ENCODE peak calls at places on chromosomes 5 and 9, in eight cellular contexts. M is SK-N-SH, C is GM23248, V is PC-3, Y is MM.1S, R is HCT116, K is endodermal cell, O is astrocyte. B is an unnamed sample.

GRCh38 chr5:127010362-127010761 is 20.0 kb downstream of the MARCHF3 start:
- DNase-seq in M (no peak), C (peak; percentile 63), V (no peak), Y (no peak), R (no peak), K (no peak), O (peak; percentile 47), B (no peak)

GRCh38 chr9:130886981-130887380 is 9.6 kb downstream of the QRFP start:
- DNase-seq in M (peak; percentile 9), C (no peak), V (no peak), Y (no peak), R (no peak), K (no peak), O (no peak), B (no peak)

GRCh38 chr5:57033503-57033902 is 81.6 kb upstream of the MIER3 start:
- DNase-seq in M (no peak), C (no peak), V (no peak), Y (no peak), R (no peak), K (no peak), O (no peak), B (no peak)

GRCh38 chr9:95615246-95615645 is 98.5 kb upstream of the PTCH1 start:
- DNase-seq in M (no peak), C (no peak), V (no peak), Y (no peak), R (no peak), K (no peak), O (no peak), B (no peak)

GRCh38 chr9:72454871-72455471 is 66.4 kb upstream of the TMC1 start:
- DNase-seq in M (no peak), C (no peak), V (no peak), Y (no peak), R (no peak), K (no peak), O (no peak), B (peak; percentile 46)

GRCh38 chr5:52817818-52818217 is 30.1 kb downstream of the ITGA1 start:
- DNase-seq in M (no peak), C (no peak), V (no peak), Y (no peak), R (no peak), K (no peak), O (no peak), B (no peak)

GRCh38 chr9:105957830-105958229 is 263.5 kb downstream of the TMEM38B start:
- DNase-seq in M (no peak), C (no peak), V (peak; percentile 23), Y (no peak), R (no peak), K (peak; percentile 65), O (no peak), B (no peak)

GRCh38 chr9:93674580-93675335 is 98.4 kb downstream of the PHF2 start:
- DNase-seq in M (peak; percentile 9), C (no peak), V (no peak), Y (no peak), R (no peak), K (peak; percentile 32), O (no peak), B (no peak)

GRCh38 chr5:535781-536698 is 11.8 kb upstream of the SLC9A3 start:
- DNase-seq in M (no peak), C (no peak), V (no peak), Y (no peak), R (no peak), K (no peak), O (no peak), B (no peak)

GRCh38 chr9:93096811-93097382 is 880 bp downstream of the CARD19 start:
- DNase-seq in M (no peak), C (peak; percentile 27), V (no peak), Y (peak; percentile 10), R (no peak), K (no peak), O (no peak), B (peak; percentile 12)

GRCh38 chr5:78624011-78624541 is 24.5 kb downstream of the LHFPL2 start:
- DNase-seq in M (peak; percentile 71), C (no peak), V (no peak), Y (no peak), R (no peak), K (peak; percentile 43), O (peak; percentile 37), B (no peak)

GRCh38 chr9:90815183-90815943 is 13.7 kb downstream of the SYK start:
- DNase-seq in M (no peak), C (no peak), V (no peak), Y (no peak), R (no peak), K (no peak), O (no peak), B (no peak)

GRCh38 chr5:58745350-58745749 is 162.5 kb downstream of the RAB3C start:
- DNase-seq in M (no peak), C (no peak), V (no peak), Y (no peak), R (no peak), K (no peak), O (no peak), B (no peak)

GRCh38 chr5:15587941-15588340 is 88.0 kb downstream of the FBXL7 start:
- DNase-seq in M (no peak), C (peak; percentile 29), V (no peak), Y (no peak), R (no peak), K (no peak), O (peak; percentile 31), B (peak; percentile 83)

GRCh38 chr9:121550569-121551512 is 51.2 kb upstream of the GGTA1 start:
- DNase-seq in M (peak; percentile 92), C (peak; percentile 67), V (peak; percentile 77), Y (peak; percentile 58), R (peak; percentile 40), K (peak; percentile 98), O (no peak), B (peak; percentile 88)

GRCh38 chr5:96199713-96200183 is 233.3 kb downstream of the PCSK1 start:
- DNase-seq in M (no peak), C (no peak), V (no peak), Y (no peak), R (no peak), K (no peak), O (no peak), B (no peak)

GRCh38 chr5:14011089-14012004 is 66.9 kb upstream of the DNAH5 start:
- DNase-seq in M (peak; percentile 93), C (peak; percentile 98), V (peak; percentile 95), Y (peak; percentile 90), R (peak; percentile 52), K (peak; percentile 97), O (peak; percentile 72), B (peak; percentile 96)

GRCh38 chr5:130571076-130571475 is 594.0 kb downstream of the HINT1 start:
- DNase-seq in M (no peak), C (no peak), V (peak; percentile 7), Y (no peak), R (no peak), K (no peak), O (no peak), B (peak; percentile 83)

GRCh38 chr9:79644601-79645000 is 72.8 kb downstream of the TLE4 start:
- DNase-seq in M (no peak), C (peak; percentile 44), V (no peak), Y (no peak), R (no peak), K (no peak), O (no peak), B (no peak)

GRCh38 chr5:59293700-59294099 is 599.8 kb downstream of the PDE4D start:
- DNase-seq in M (no peak), C (no peak), V (no peak), Y (no peak), R (no peak), K (no peak), O (peak; percentile 18), B (no peak)

DNA sequence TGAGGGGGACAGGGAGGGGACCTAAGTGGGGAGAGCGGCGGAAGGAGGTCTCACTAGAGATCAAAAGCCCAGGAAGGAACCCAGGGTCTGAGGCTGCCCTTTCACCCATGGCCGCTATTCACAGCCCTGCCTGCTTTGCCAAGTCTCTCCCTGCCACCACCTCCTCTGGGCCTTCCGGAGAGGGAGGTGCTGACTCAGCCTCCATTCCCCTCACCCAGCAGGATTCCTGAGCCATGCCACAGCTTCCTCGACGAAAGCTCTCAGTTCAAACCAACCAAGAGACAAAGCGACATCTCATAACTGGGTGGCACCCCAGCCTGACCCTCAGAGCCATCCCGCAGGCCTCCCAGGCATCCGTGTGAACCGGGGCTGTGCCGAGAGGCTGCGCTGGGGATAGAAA is 36.7 kb downstream of the PAX5 start:
- DNase-seq in M (no peak), C (peak; percentile 32), V (peak; percentile 65), Y (no peak), R (no peak), K (peak; percentile 65), O (peak; percentile 20), B (no peak)
- H3K9ac ChIP-seq in M (no peak overlapping the region), C (no peak overlapping the region), V (no peak overlapping the region), Y (no peak overlapping the region), R (no peak overlapping the region), K (no peak overlapping the region), O (no peak overlapping the region), B (no peak overlapping the region)

DNA sequence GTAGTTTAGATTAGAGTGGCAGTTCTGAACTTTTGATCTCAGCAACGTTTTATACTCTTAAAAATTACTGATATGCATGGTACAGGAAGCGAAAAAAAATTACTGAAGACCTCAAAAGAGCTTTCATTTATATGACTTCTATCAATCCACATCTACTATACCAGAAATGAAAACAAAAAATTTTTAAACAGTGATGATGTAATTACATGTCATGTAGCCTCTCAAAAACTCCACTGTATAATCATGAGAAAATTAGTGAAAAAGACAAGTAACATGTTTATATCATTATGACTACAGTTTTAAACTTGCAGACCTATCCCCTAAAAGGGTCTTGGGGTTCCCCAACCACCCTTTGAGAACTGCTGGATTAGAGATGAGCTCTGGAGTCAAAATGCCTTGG is 9.3 kb downstream of the DNAJC18 start:
- DNase-seq in M (no peak), C (no peak), V (no peak), Y (no peak), R (no peak), K (no peak), O (no peak), B (no peak)
- H3K36me3 ChIP-seq in M (peaks cover 42% of the 10 kb centered on the region), C (no peaks in the 10 kb centered on the region), V (no peaks in the 10 kb centered on the region), Y (no peaks in the 10 kb centered on the region), R (no peaks in the 10 kb centered on the region), K (no peaks in the 10 kb centered on the region), O (peaks cover 4% of the 10 kb centered on the region), B (no peaks in the 10 kb centered on the region)

GRCh38 chr5:132371603-132371994 is 2.1 kb downstream of the SLC22A5 start:
- DNase-seq in M (no peak), C (no peak), V (no peak), Y (no peak), R (no peak), K (no peak), O (no peak), B (no peak)
- H3K4me3 ChIP-seq in M (no peak overlapping the region), C (no peak overlapping the region), V (peak overlapping the region; percentile 97), Y (no peak overlapping the region), R (no peak overlapping the region), K (no peak overlapping the region), O (no peak overlapping the region), B (no peak overlapping the region)

DNA sequence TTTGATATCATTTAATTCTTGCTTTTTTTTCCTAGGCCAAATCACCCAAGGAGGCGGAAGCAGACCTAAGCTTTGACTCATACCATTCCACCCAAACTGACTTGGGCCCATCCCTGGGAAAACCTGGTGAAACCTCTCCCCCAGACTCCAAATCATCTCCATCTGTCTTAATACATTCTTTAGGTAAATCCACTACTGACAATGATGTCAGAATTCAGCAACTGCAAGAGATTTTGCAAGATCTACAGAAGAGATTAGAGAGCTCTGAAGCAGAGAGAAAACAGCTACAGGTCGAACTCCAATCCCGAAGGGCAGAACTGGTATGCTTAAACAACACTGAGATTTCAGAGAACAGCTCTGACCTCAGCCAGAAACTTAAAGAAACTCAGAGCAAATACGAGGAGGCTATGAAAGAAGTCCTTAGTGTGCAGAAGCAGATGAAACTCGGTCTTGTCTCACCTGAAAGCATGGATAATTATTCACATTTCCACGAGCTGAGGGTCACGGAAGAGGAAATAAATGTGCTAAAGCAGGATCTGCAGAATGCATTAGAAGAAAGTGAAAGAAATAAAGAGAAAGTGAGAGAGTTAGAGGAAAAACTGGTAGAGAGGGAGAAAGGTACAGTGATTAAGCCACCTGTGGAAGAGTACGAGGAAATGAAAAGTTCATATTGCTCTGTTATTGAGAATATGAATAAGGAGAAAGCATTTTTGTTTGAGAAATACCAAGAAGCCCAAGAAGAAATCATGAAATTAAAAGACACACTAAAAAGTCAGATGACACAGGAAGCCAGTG is 15.8 kb upstream of the TTC23L start:
- DNase-seq in M (no peak), C (no peak), V (no peak), Y (no peak), R (no peak), K (no peak), O (no peak), B (peak; percentile 82)
- H3K9ac ChIP-seq in M (no peak overlapping the region), C (no peak overlapping the region), V (no peak overlapping the region), Y (no peak overlapping the region), R (no peak overlapping the region), K (no peak overlapping the region), O (no peak overlapping the region), B (no peak overlapping the region)